ENCODE peak calls at places on chromosome 14, in four cellular contexts. One of them, this sample, is unnamed.
A peak's percentile ranks its signal among the peaks of the same experiment; 100 is the strongest.

GRCh38 chr14:58690801-58691516 is 53.2 kb downstream of the DACT1 start:
- DNase-seq in thyroid gland: peak; percentile 68
- DNase-seq in ovary: no peak
- DNase-seq in GM12878: no peak
- DNase-seq in this sample: no peak

GRCh38 chr14:102610968-102611811 is 18.7 kb downstream of the RCOR1 start:
- DNase-seq in thyroid gland: no peak
- DNase-seq in ovary: no peak
- DNase-seq in GM12878: peak; percentile 48
- DNase-seq in this sample: no peak

GRCh38 chr14:63100597-63100996 is 55.3 kb upstream of the KCNH5 start:
- DNase-seq in thyroid gland: no peak
- DNase-seq in ovary: no peak
- DNase-seq in GM12878: no peak
- DNase-seq in this sample: no peak

GRCh38 chr14:64801800-64802199 is 77.9 kb downstream of the SPTB start:
- DNase-seq in thyroid gland: no peak
- DNase-seq in ovary: no peak
- DNase-seq in GM12878: no peak
- DNase-seq in this sample: no peak

GRCh38 chr14:95290021-95290420 is 29.7 kb downstream of the CLMN start:
- DNase-seq in thyroid gland: no peak
- DNase-seq in ovary: no peak
- DNase-seq in GM12878: no peak
- DNase-seq in this sample: no peak

GRCh38 chr14:72736348-72736747 is 157.6 kb downstream of the DPF3 start:
- DNase-seq in thyroid gland: no peak
- DNase-seq in ovary: no peak
- DNase-seq in GM12878: no peak
- DNase-seq in this sample: peak; percentile 51

GRCh38 chr14:75298187-75298985 is 19.8 kb downstream of the FOS start:
- DNase-seq in thyroid gland: no peak
- DNase-seq in ovary: peak; percentile 84
- DNase-seq in GM12878: no peak
- DNase-seq in this sample: peak; percentile 65

GRCh38 chr14:99357856-99358390 is 85.9 kb upstream of the BCL11B start:
- DNase-seq in thyroid gland: no peak
- DNase-seq in ovary: no peak
- DNase-seq in GM12878: no peak
- DNase-seq in this sample: no peak

GRCh38 chr14:97138801-97139200 is 341.6 kb downstream of the VRK1 start:
- DNase-seq in thyroid gland: no peak
- DNase-seq in ovary: no peak
- DNase-seq in GM12878: no peak
- DNase-seq in this sample: no peak

GRCh38 chr14:104603623-104604401 is 760 bp downstream of the TMEM179 start:
- DNase-seq in thyroid gland: no peak
- DNase-seq in ovary: no peak
- DNase-seq in GM12878: no peak
- DNase-seq in this sample: peak; percentile 38

GRCh38 chr14:21846227-21846885 is 172.7 kb upstream of the OR4E1 start:
- DNase-seq in thyroid gland: peak; percentile 34
- DNase-seq in ovary: no peak
- DNase-seq in GM12878: no peak
- DNase-seq in this sample: peak; percentile 28

GRCh38 chr14:77151245-77151644 is 9.7 kb upstream of the ZDHHC22 start:
- DNase-seq in thyroid gland: peak; percentile 9
- DNase-seq in ovary: no peak
- DNase-seq in GM12878: no peak
- DNase-seq in this sample: no peak

GRCh38 chr14:103315368-103315911 is 18.6 kb upstream of the EIF5 start:
- DNase-seq in thyroid gland: peak; percentile 81
- DNase-seq in ovary: no peak
- DNase-seq in GM12878: no peak
- DNase-seq in this sample: peak; percentile 90

GRCh38 chr14:39175445-39176262 is 600 bp downstream of the PNN start:
- DNase-seq in thyroid gland: no peak
- DNase-seq in ovary: no peak
- DNase-seq in GM12878: no peak
- DNase-seq in this sample: peak; percentile 63

GRCh38 chr14:103492572-103492971 is 30.1 kb downstream of the CKB start:
- DNase-seq in thyroid gland: no peak
- DNase-seq in ovary: no peak
- DNase-seq in GM12878: no peak
- DNase-seq in this sample: no peak

GRCh38 chr14:81132492-81132891 is 88.3 kb downstream of the GTF2A1 start:
- DNase-seq in thyroid gland: no peak
- DNase-seq in ovary: no peak
- DNase-seq in GM12878: no peak
- DNase-seq in this sample: no peak

GRCh38 chr14:59846595-59846994 is 24.0 kb downstream of the RTN1 start:
- DNase-seq in thyroid gland: no peak
- DNase-seq in ovary: no peak
- DNase-seq in GM12878: no peak
- DNase-seq in this sample: no peak

GRCh38 chr14:102541771-102542170 is 32.2 kb upstream of the ANKRD9 start:
- DNase-seq in thyroid gland: no peak
- DNase-seq in ovary: no peak
- DNase-seq in GM12878: no peak
- DNase-seq in this sample: no peak

GRCh38 chr14:74571901-74572828 is 39.9 kb downstream of the LTBP2 start:
- DNase-seq in thyroid gland: peak; percentile 78
- DNase-seq in ovary: no peak
- DNase-seq in GM12878: no peak
- DNase-seq in this sample: no peak

GRCh38 chr14:106436310-106436905 is 910.0 kb downstream of the TMEM121 start:
- DNase-seq in thyroid gland: peak; percentile 9
- DNase-seq in ovary: no peak
- DNase-seq in GM12878: no peak
- DNase-seq in this sample: no peak

GRCh38 chr14:92198804-92199203 is 77.0 kb downstream of the CPSF2 start:
- DNase-seq in thyroid gland: no peak
- DNase-seq in ovary: no peak
- DNase-seq in GM12878: no peak
- DNase-seq in this sample: no peak

GRCh38 chr14:23352506-23353432 is at the start of gene SLC22A17:
- DNase-seq in thyroid gland: peak; percentile 81
- DNase-seq in ovary: peak; percentile 90
- DNase-seq in GM12878: no peak
- DNase-seq in this sample: peak; percentile 52
- TF ChIP-seq POLR2A in thyroid gland: peak; percentile 96
- TF ChIP-seq POLR2A in ovary: peak; percentile 75
- TF ChIP-seq POLR2A in GM12878: no peak
- TF ChIP-seq POLR2A in this sample: peak; percentile 22

DNA sequence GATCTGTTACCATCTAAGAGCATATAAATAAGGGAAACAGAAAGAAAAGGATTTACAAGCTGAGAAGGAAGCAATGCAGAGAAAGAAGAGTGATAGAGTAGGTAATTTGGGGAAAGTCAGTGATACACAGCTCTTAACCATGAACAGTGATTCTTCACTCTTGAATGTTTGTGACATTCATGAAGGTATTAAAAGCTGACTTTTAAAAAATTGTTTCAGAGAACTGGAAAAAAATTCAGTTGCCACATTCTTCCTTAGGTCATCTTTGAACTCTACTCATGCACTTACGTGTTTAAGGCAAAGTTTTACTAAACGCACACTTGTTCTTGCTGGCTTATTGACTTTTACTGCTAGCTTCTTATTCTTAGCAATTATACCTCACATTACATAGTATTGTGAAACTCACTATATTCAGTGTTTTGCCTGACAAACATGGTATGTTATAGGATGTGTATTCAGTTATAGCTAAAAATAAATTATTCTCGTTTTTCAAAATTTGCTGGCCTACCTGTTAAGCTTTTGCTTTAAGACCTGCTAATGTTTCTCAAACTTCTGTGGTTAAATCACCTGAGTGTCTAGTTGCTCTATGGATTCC is 10.9 kb downstream of the HIF1A start:
- DNase-seq in thyroid gland: no peak
- DNase-seq in ovary: no peak
- DNase-seq in GM12878: no peak
- DNase-seq in this sample: no peak
- H3K4me3 ChIP-seq in thyroid gland: no peak overlapping the region
- H3K4me3 ChIP-seq in ovary: no peak overlapping the region
- H3K4me3 ChIP-seq in GM12878: peak overlapping the region; percentile 7
- H3K4me3 ChIP-seq in this sample: no peak overlapping the region

DNA sequence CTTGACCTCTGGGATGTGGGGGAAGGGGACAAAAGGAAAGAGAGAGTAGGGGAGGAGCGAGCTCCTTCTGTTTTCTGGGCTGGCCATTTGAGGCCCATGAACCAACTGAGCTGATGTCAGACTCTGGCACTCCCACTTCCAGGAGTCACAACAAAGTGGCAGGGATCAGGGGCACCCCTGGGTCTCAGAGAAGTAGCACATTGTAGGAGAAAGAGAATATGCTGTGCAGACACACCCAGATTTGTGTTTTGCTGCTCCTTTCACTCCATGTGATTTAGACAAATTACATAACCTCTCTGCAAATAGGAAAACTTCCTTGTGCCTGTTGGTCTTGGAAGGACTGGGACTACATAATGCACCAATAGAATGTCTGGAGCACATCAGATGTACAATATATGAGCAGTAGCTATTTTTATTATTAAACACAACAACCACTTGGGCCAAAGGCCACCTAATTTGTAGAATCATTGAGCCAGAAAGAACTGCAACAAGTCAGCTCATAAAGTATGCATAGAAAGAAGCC is 265.5 kb downstream of the ZFP36L1 start:
- DNase-seq in thyroid gland: no peak
- DNase-seq in ovary: no peak
- DNase-seq in GM12878: no peak
- DNase-seq in this sample: no peak
- H3K27ac ChIP-seq in thyroid gland: peak overlapping the region; percentile 34
- H3K27ac ChIP-seq in ovary: no peak overlapping the region
- H3K27ac ChIP-seq in GM12878: no peak overlapping the region
- H3K27ac ChIP-seq in this sample: peak overlapping the region; percentile 49

DNA sequence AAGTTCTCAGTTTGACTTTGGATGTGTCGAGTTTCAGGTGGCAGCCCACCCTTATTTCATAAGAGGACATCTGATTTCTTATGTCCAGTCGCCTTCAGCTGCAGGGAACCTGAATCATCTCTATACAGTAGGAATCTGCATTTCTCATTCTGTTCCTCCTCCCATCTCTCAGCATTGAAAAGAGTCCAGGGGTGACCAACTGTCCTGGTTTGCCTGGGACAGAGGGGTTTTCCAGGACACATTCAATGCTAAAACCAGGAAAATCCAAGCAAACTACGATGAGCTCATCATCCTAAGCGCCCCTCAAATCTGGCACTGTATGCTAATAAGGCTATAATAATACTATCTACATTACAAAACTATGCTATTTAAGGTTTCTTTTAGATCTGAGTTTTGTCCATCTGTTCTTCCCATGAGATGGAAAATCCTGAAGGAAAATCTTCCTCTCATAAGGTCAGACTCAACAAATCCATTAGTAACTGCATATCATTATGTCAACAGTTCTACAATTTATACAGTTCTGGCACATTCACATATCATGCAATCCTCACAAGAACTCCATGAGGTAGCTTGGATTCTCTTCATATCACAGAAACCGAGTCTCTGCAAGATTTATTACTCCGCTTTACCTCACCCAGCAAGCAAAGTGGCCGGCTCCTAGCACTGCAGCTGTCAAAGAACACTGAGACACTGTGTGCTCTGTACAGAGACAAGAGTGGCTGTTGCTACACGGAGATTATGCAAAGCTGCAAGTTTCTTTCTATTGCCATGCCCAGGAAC is 15.6 kb upstream of the CALM1 start:
- DNase-seq in thyroid gland: peak; percentile 57
- DNase-seq in ovary: no peak
- DNase-seq in GM12878: no peak
- DNase-seq in this sample: no peak
- TF ChIP-seq POLR2A in thyroid gland: peak; percentile 51
- TF ChIP-seq POLR2A in ovary: no peak
- TF ChIP-seq POLR2A in GM12878: no peak
- TF ChIP-seq POLR2A in this sample: no peak

This sample was measured in right lobe of liver.